ENCODE peak calls at places on chromosomes 7 and 10, in four cellular contexts. One of them, this sample, is unnamed.

GRCh38 chr10:6748981-6749630 is 169.0 kb upstream of the PRKCQ start:
- DNase-seq in NCI-H2029: no peak
- DNase-seq in sigmoid colon: no peak
- DNase-seq in stimulated activated CD4-positive, alpha-beta T cell treated with anti-CD3 and anti-CD28 coated beads, Interleukin-4, amount 100 ng/mL, for 48 hours: no peak
- DNase-seq in this sample: no peak

GRCh38 chr10:17292375-17292774 is 64.3 kb downstream of the VIM start:
- DNase-seq in NCI-H2029: no peak
- DNase-seq in sigmoid colon: no peak
- DNase-seq in stimulated activated CD4-positive, alpha-beta T cell treated with anti-CD3 and anti-CD28 coated beads, Interleukin-4, amount 100 ng/mL, for 48 hours: no peak
- DNase-seq in this sample: no peak

GRCh38 chr10:100634034-100634433 is 98.3 kb downstream of the HIF1AN start:
- DNase-seq in NCI-H2029: no peak
- DNase-seq in sigmoid colon: no peak
- DNase-seq in stimulated activated CD4-positive, alpha-beta T cell treated with anti-CD3 and anti-CD28 coated beads, Interleukin-4, amount 100 ng/mL, for 48 hours: no peak
- DNase-seq in this sample: no peak

GRCh38 chr10:123614888-123615287 is 51.3 kb upstream of the GPR26 start:
- DNase-seq in NCI-H2029: no peak
- DNase-seq in sigmoid colon: no peak
- DNase-seq in stimulated activated CD4-positive, alpha-beta T cell treated with anti-CD3 and anti-CD28 coated beads, Interleukin-4, amount 100 ng/mL, for 48 hours: peak; percentile 44
- DNase-seq in this sample: peak; percentile 85

GRCh38 chr10:8998751-8999150 is 944.3 kb downstream of the GATA3 start:
- DNase-seq in NCI-H2029: no peak
- DNase-seq in sigmoid colon: no peak
- DNase-seq in stimulated activated CD4-positive, alpha-beta T cell treated with anti-CD3 and anti-CD28 coated beads, Interleukin-4, amount 100 ng/mL, for 48 hours: no peak
- DNase-seq in this sample: no peak

GRCh38 chr10:10824611-10825148 is 193.0 kb upstream of the CELF2 start:
- DNase-seq in NCI-H2029: no peak
- DNase-seq in sigmoid colon: peak; percentile 83
- DNase-seq in stimulated activated CD4-positive, alpha-beta T cell treated with anti-CD3 and anti-CD28 coated beads, Interleukin-4, amount 100 ng/mL, for 48 hours: no peak
- DNase-seq in this sample: no peak

GRCh38 chr10:69668722-69669121 is 38.7 kb downstream of the FAM241B start:
- DNase-seq in NCI-H2029: no peak
- DNase-seq in sigmoid colon: no peak
- DNase-seq in stimulated activated CD4-positive, alpha-beta T cell treated with anti-CD3 and anti-CD28 coated beads, Interleukin-4, amount 100 ng/mL, for 48 hours: no peak
- DNase-seq in this sample: no peak

GRCh38 chr10:78741541-78741940 is 327.2 kb upstream of the ZMIZ1 start:
- DNase-seq in NCI-H2029: peak; percentile 30
- DNase-seq in sigmoid colon: no peak
- DNase-seq in stimulated activated CD4-positive, alpha-beta T cell treated with anti-CD3 and anti-CD28 coated beads, Interleukin-4, amount 100 ng/mL, for 48 hours: no peak
- DNase-seq in this sample: peak; percentile 62

GRCh38 chr7:4607321-4607729 is 74.8 kb upstream of the FOXK1 start:
- DNase-seq in NCI-H2029: no peak
- DNase-seq in sigmoid colon: no peak
- DNase-seq in stimulated activated CD4-positive, alpha-beta T cell treated with anti-CD3 and anti-CD28 coated beads, Interleukin-4, amount 100 ng/mL, for 48 hours: no peak
- DNase-seq in this sample: no peak

GRCh38 chr10:57699944-57700343 is 567.8 kb downstream of the IPMK start:
- DNase-seq in NCI-H2029: no peak
- DNase-seq in sigmoid colon: no peak
- DNase-seq in stimulated activated CD4-positive, alpha-beta T cell treated with anti-CD3 and anti-CD28 coated beads, Interleukin-4, amount 100 ng/mL, for 48 hours: no peak
- DNase-seq in this sample: no peak

GRCh38 chr10:102247724-102248123 is 2.4 kb downstream of the GBF1 start:
- DNase-seq in NCI-H2029: no peak
- DNase-seq in sigmoid colon: no peak
- DNase-seq in stimulated activated CD4-positive, alpha-beta T cell treated with anti-CD3 and anti-CD28 coated beads, Interleukin-4, amount 100 ng/mL, for 48 hours: no peak
- DNase-seq in this sample: no peak

GRCh38 chr7:13197501-13197900 is 510.1 kb downstream of the ARL4A start:
- DNase-seq in NCI-H2029: no peak
- DNase-seq in sigmoid colon: no peak
- DNase-seq in stimulated activated CD4-positive, alpha-beta T cell treated with anti-CD3 and anti-CD28 coated beads, Interleukin-4, amount 100 ng/mL, for 48 hours: no peak
- DNase-seq in this sample: no peak

GRCh38 chr10:43595739-43596298 is 10.4 kb upstream of the ZNF485 start:
- DNase-seq in NCI-H2029: no peak
- DNase-seq in sigmoid colon: no peak
- DNase-seq in stimulated activated CD4-positive, alpha-beta T cell treated with anti-CD3 and anti-CD28 coated beads, Interleukin-4, amount 100 ng/mL, for 48 hours: no peak
- DNase-seq in this sample: no peak

GRCh38 chr10:84493951-84494848 is 165.8 kb downstream of the CCSER2 start:
- DNase-seq in NCI-H2029: no peak
- DNase-seq in sigmoid colon: no peak
- DNase-seq in stimulated activated CD4-positive, alpha-beta T cell treated with anti-CD3 and anti-CD28 coated beads, Interleukin-4, amount 100 ng/mL, for 48 hours: no peak
- DNase-seq in this sample: no peak

GRCh38 chr7:151665363-151665762 is 145.7 kb upstream of the RHEB start:
- DNase-seq in NCI-H2029: no peak
- DNase-seq in sigmoid colon: peak; percentile 88
- DNase-seq in stimulated activated CD4-positive, alpha-beta T cell treated with anti-CD3 and anti-CD28 coated beads, Interleukin-4, amount 100 ng/mL, for 48 hours: no peak
- DNase-seq in this sample: peak; percentile 56

GRCh38 chr10:6643962-6644361 is 63.9 kb upstream of the PRKCQ start:
- DNase-seq in NCI-H2029: no peak
- DNase-seq in sigmoid colon: no peak
- DNase-seq in stimulated activated CD4-positive, alpha-beta T cell treated with anti-CD3 and anti-CD28 coated beads, Interleukin-4, amount 100 ng/mL, for 48 hours: no peak
- DNase-seq in this sample: no peak

GRCh38 chr10:46020871-46021553 is 9.4 kb downstream of the NCOA4 start:
- DNase-seq in NCI-H2029: no peak
- DNase-seq in sigmoid colon: no peak
- DNase-seq in stimulated activated CD4-positive, alpha-beta T cell treated with anti-CD3 and anti-CD28 coated beads, Interleukin-4, amount 100 ng/mL, for 48 hours: no peak
- DNase-seq in this sample: no peak

GRCh38 chr10:112637901-112638300 is 190.9 kb downstream of the VTI1A start:
- DNase-seq in NCI-H2029: no peak
- DNase-seq in sigmoid colon: no peak
- DNase-seq in stimulated activated CD4-positive, alpha-beta T cell treated with anti-CD3 and anti-CD28 coated beads, Interleukin-4, amount 100 ng/mL, for 48 hours: no peak
- DNase-seq in this sample: no peak

GRCh38 chr7:102918865-102919264 is 6.1 kb downstream of the LRRC17 start:
- DNase-seq in NCI-H2029: no peak
- DNase-seq in sigmoid colon: no peak
- DNase-seq in stimulated activated CD4-positive, alpha-beta T cell treated with anti-CD3 and anti-CD28 coated beads, Interleukin-4, amount 100 ng/mL, for 48 hours: no peak
- DNase-seq in this sample: no peak

GRCh38 chr10:55310143-55310542 is 509.1 kb upstream of the PCDH15 start:
- DNase-seq in NCI-H2029: no peak
- DNase-seq in sigmoid colon: no peak
- DNase-seq in stimulated activated CD4-positive, alpha-beta T cell treated with anti-CD3 and anti-CD28 coated beads, Interleukin-4, amount 100 ng/mL, for 48 hours: no peak
- DNase-seq in this sample: no peak

GRCh38 chr10:58851606-58852005 is 324.8 kb upstream of the PHYHIPL start:
- DNase-seq in NCI-H2029: no peak
- DNase-seq in sigmoid colon: no peak
- DNase-seq in stimulated activated CD4-positive, alpha-beta T cell treated with anti-CD3 and anti-CD28 coated beads, Interleukin-4, amount 100 ng/mL, for 48 hours: no peak
- DNase-seq in this sample: no peak

This sample was measured in sciatic nerve.